ENCODE peak calls at places on chromosomes 2 and 18, in five cellular contexts. One of them, this sample, is unnamed.

GRCh38 chr2:69567157-69567908 is 76.2 kb downstream of the AAK1 start:
- DNase-seq in endothelial cell of umbilical vein: no peak
- DNase-seq in effector memory CD4-positive, alpha-beta T cell: no peak
- DNase-seq in CD8-positive, alpha-beta T cell: no peak
- DNase-seq in heart right ventricle: no peak
- DNase-seq in this sample: no peak

GRCh38 chr2:40373093-40373492 is 78.8 kb downstream of the SLC8A1 start:
- DNase-seq in endothelial cell of umbilical vein: no peak
- DNase-seq in CD8-positive, alpha-beta T cell: no peak
- DNase-seq in heart right ventricle: no peak
- DNase-seq in effector memory CD4-positive, alpha-beta T cell: no peak
- DNase-seq in this sample: no peak

GRCh38 chr2:228845162-228845910 is 425.8 kb downstream of the PID1 start:
- DNase-seq in endothelial cell of umbilical vein: no peak
- DNase-seq in CD8-positive, alpha-beta T cell: no peak
- DNase-seq in effector memory CD4-positive, alpha-beta T cell: no peak
- DNase-seq in heart right ventricle: no peak
- DNase-seq in this sample: no peak

GRCh38 chr2:136539355-136539754 is 226.0 kb upstream of the THSD7B start:
- DNase-seq in CD8-positive, alpha-beta T cell: no peak
- DNase-seq in effector memory CD4-positive, alpha-beta T cell: no peak
- DNase-seq in endothelial cell of umbilical vein: no peak
- DNase-seq in heart right ventricle: no peak
- DNase-seq in this sample: no peak

GRCh38 chr2:202171246-202171833 is 67.1 kb downstream of the SUMO1 start:
- DNase-seq in endothelial cell of umbilical vein: peak; percentile 21
- DNase-seq in effector memory CD4-positive, alpha-beta T cell: no peak
- DNase-seq in heart right ventricle: peak; percentile 18
- DNase-seq in CD8-positive, alpha-beta T cell: no peak
- DNase-seq in this sample: no peak

GRCh38 chr2:186129767-186130581 is 356.1 kb upstream of the ZC3H15 start:
- DNase-seq in CD8-positive, alpha-beta T cell: no peak
- DNase-seq in endothelial cell of umbilical vein: peak; percentile 90
- DNase-seq in heart right ventricle: no peak
- DNase-seq in effector memory CD4-positive, alpha-beta T cell: no peak
- DNase-seq in this sample: no peak

GRCh38 chr18:58464104-58464625 is 164.7 kb downstream of the ALPK2 start:
- DNase-seq in heart right ventricle: no peak
- DNase-seq in effector memory CD4-positive, alpha-beta T cell: no peak
- DNase-seq in CD8-positive, alpha-beta T cell: no peak
- DNase-seq in endothelial cell of umbilical vein: no peak
- DNase-seq in this sample: no peak

GRCh38 chr2:232139171-232139594 is 177.7 kb downstream of the DIS3L2 start:
- DNase-seq in CD8-positive, alpha-beta T cell: no peak
- DNase-seq in heart right ventricle: no peak
- DNase-seq in effector memory CD4-positive, alpha-beta T cell: no peak
- DNase-seq in endothelial cell of umbilical vein: no peak
- DNase-seq in this sample: no peak

GRCh38 chr2:238290079-238290478 is 1.7 kb upstream of the PER2 start:
- DNase-seq in CD8-positive, alpha-beta T cell: peak; percentile 25
- DNase-seq in endothelial cell of umbilical vein: peak; percentile 12
- DNase-seq in effector memory CD4-positive, alpha-beta T cell: no peak
- DNase-seq in heart right ventricle: peak; percentile 32
- DNase-seq in this sample: peak; percentile 93

GRCh38 chr2:2166844-2167243 is 164.2 kb downstream of the MYT1L start:
- DNase-seq in endothelial cell of umbilical vein: no peak
- DNase-seq in heart right ventricle: no peak
- DNase-seq in effector memory CD4-positive, alpha-beta T cell: no peak
- DNase-seq in CD8-positive, alpha-beta T cell: no peak
- DNase-seq in this sample: no peak

GRCh38 chr2:226190479-226191252 is 609.0 kb downstream of the IRS1 start:
- DNase-seq in endothelial cell of umbilical vein: no peak
- DNase-seq in CD8-positive, alpha-beta T cell: no peak
- DNase-seq in heart right ventricle: no peak
- DNase-seq in effector memory CD4-positive, alpha-beta T cell: no peak
- DNase-seq in this sample: no peak

GRCh38 chr2:1499033-1499795 is 86.0 kb downstream of the TPO start:
- DNase-seq in heart right ventricle: no peak
- DNase-seq in CD8-positive, alpha-beta T cell: no peak
- DNase-seq in effector memory CD4-positive, alpha-beta T cell: no peak
- DNase-seq in endothelial cell of umbilical vein: no peak
- DNase-seq in this sample: no peak

GRCh38 chr2:176156959-176157498 is at the start of gene HOXD3:
- DNase-seq in endothelial cell of umbilical vein: peak; percentile 25
- DNase-seq in effector memory CD4-positive, alpha-beta T cell: no peak
- DNase-seq in heart right ventricle: no peak
- DNase-seq in CD8-positive, alpha-beta T cell: no peak
- DNase-seq in this sample: no peak

GRCh38 chr2:15927546-15928218 is 12.7 kb upstream of the MYCN start:
- DNase-seq in endothelial cell of umbilical vein: no peak
- DNase-seq in CD8-positive, alpha-beta T cell: no peak
- DNase-seq in effector memory CD4-positive, alpha-beta T cell: no peak
- DNase-seq in heart right ventricle: no peak
- DNase-seq in this sample: no peak

GRCh38 chr18:75170916-75171315 is 38.0 kb downstream of the PTGR3 start:
- DNase-seq in heart right ventricle: no peak
- DNase-seq in effector memory CD4-positive, alpha-beta T cell: no peak
- DNase-seq in CD8-positive, alpha-beta T cell: no peak
- DNase-seq in endothelial cell of umbilical vein: no peak
- DNase-seq in this sample: no peak

GRCh38 chr18:9701604-9702324 is 6.3 kb upstream of the RAB31 start:
- DNase-seq in endothelial cell of umbilical vein: no peak
- DNase-seq in CD8-positive, alpha-beta T cell: no peak
- DNase-seq in heart right ventricle: no peak
- DNase-seq in effector memory CD4-positive, alpha-beta T cell: no peak
- DNase-seq in this sample: no peak

GRCh38 chr2:219638948-219639341 is 11.5 kb downstream of the SLC4A3 start:
- DNase-seq in endothelial cell of umbilical vein: no peak
- DNase-seq in heart right ventricle: no peak
- DNase-seq in CD8-positive, alpha-beta T cell: no peak
- DNase-seq in effector memory CD4-positive, alpha-beta T cell: no peak
- DNase-seq in this sample: no peak

GRCh38 chr2:121254748-121255147 is 30.3 kb downstream of the TFCP2L1 start:
- DNase-seq in CD8-positive, alpha-beta T cell: no peak
- DNase-seq in effector memory CD4-positive, alpha-beta T cell: no peak
- DNase-seq in heart right ventricle: no peak
- DNase-seq in endothelial cell of umbilical vein: no peak
- DNase-seq in this sample: no peak

GRCh38 chr2:206343816-206344215 is 69.4 kb downstream of the ZDBF2 start:
- DNase-seq in endothelial cell of umbilical vein: no peak
- DNase-seq in heart right ventricle: no peak
- DNase-seq in effector memory CD4-positive, alpha-beta T cell: no peak
- DNase-seq in CD8-positive, alpha-beta T cell: no peak
- DNase-seq in this sample: no peak

GRCh38 chr2:73952499-73953446 is 26.1 kb downstream of the DGUOK start:
- DNase-seq in effector memory CD4-positive, alpha-beta T cell: no peak
- DNase-seq in CD8-positive, alpha-beta T cell: no peak
- DNase-seq in heart right ventricle: no peak
- DNase-seq in endothelial cell of umbilical vein: peak; percentile 26
- DNase-seq in this sample: no peak

GRCh38 chr2:131104487-131105155 is 515 bp upstream of the PLEKHB2 start:
- DNase-seq in endothelial cell of umbilical vein: peak; percentile 50
- DNase-seq in CD8-positive, alpha-beta T cell: peak; percentile 25
- DNase-seq in heart right ventricle: no peak
- DNase-seq in effector memory CD4-positive, alpha-beta T cell: peak; percentile 43
- DNase-seq in this sample: peak; percentile 89

GRCh38 chr2:136248242-136248641 is 130.3 kb upstream of the CXCR4 start:
- DNase-seq in effector memory CD4-positive, alpha-beta T cell: no peak
- DNase-seq in CD8-positive, alpha-beta T cell: no peak
- DNase-seq in heart right ventricle: no peak
- DNase-seq in endothelial cell of umbilical vein: peak; percentile 35
- DNase-seq in this sample: no peak

GRCh38 chr2:239531456-239532304 is 130.9 kb upstream of the HDAC4 start:
- DNase-seq in CD8-positive, alpha-beta T cell: no peak
- DNase-seq in effector memory CD4-positive, alpha-beta T cell: no peak
- DNase-seq in endothelial cell of umbilical vein: no peak
- DNase-seq in heart right ventricle: no peak
- DNase-seq in this sample: no peak

GRCh38 chr2:166000401-166000800 is 46.8 kb upstream of the TTC21B start:
- DNase-seq in effector memory CD4-positive, alpha-beta T cell: no peak
- DNase-seq in heart right ventricle: no peak
- DNase-seq in endothelial cell of umbilical vein: no peak
- DNase-seq in CD8-positive, alpha-beta T cell: no peak
- DNase-seq in this sample: no peak

GRCh38 chr2:232873292-232873908 is 3.3 kb downstream of the SNORC start:
- DNase-seq in effector memory CD4-positive, alpha-beta T cell: no peak
- DNase-seq in endothelial cell of umbilical vein: no peak
- DNase-seq in CD8-positive, alpha-beta T cell: no peak
- DNase-seq in heart right ventricle: no peak
- DNase-seq in this sample: no peak

GRCh38 chr18:63606526-63606925 is 19.4 kb downstream of the SERPINB13 start:
- DNase-seq in heart right ventricle: no peak
- DNase-seq in effector memory CD4-positive, alpha-beta T cell: no peak
- DNase-seq in endothelial cell of umbilical vein: no peak
- DNase-seq in CD8-positive, alpha-beta T cell: no peak
- DNase-seq in this sample: no peak

GRCh38 chr2:149877913-149878312 is 290.3 kb upstream of the MMADHC start:
- DNase-seq in endothelial cell of umbilical vein: peak; percentile 69
- DNase-seq in effector memory CD4-positive, alpha-beta T cell: no peak
- DNase-seq in CD8-positive, alpha-beta T cell: no peak
- DNase-seq in heart right ventricle: no peak
- DNase-seq in this sample: no peak

GRCh38 chr2:121021685-121022084 is 263.3 kb downstream of the TFCP2L1 start:
- DNase-seq in CD8-positive, alpha-beta T cell: no peak
- DNase-seq in effector memory CD4-positive, alpha-beta T cell: no peak
- DNase-seq in endothelial cell of umbilical vein: no peak
- DNase-seq in heart right ventricle: no peak
- DNase-seq in this sample: no peak

GRCh38 chr2:224909885-224910517 is 132.3 kb downstream of the DOCK10 start:
- DNase-seq in endothelial cell of umbilical vein: peak; percentile 49
- DNase-seq in CD8-positive, alpha-beta T cell: no peak
- DNase-seq in heart right ventricle: peak; percentile 40
- DNase-seq in effector memory CD4-positive, alpha-beta T cell: peak; percentile 6
- DNase-seq in this sample: no peak

DNA sequence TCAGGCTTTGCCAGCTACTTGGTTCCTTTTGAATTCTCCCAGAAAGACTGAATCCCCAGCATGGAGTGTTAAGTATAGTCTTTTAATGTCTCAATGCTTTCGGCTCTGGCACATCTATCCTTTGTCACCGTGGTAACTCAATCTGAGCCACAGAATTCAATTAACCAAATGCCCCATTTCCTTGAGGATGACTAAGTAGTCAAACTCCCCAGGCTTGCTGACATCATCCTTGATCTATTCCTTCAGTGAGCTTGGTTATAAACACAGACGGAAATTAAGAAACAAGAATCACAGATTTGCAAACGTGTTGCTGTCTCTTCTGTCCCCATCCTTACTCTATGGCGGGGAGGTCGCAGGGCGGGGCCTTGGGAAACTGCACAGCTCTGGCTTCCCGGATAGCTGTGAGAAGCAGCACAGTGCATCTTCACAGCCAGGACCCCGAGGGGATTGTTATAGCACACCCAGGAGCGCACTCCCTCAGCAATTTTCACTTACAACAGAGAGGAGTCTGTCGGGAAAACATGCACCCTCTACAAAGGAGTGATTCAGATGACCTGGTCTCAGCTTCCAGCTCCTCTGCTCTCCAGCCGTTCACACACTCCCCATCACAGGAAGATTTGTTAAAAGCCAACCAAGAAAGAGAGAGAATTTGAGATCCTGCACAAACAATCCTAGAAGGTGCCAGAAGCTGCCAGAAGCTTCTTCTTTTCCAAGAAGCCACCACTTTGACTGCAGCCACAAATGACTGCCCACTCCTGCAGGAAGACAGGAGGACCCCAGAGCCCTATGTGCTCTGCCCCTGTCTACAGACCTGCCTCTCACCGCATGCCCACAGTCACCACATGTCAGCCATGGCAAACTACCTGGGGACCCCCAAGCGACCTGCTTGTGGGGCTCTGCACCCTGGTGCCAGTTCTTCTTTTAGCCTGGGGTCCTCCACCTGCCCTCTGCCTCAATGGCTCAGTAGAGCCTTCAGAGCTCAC is 44.9 kb upstream of the YWHAQ start:
- DNase-seq in effector memory CD4-positive, alpha-beta T cell: no peak
- DNase-seq in heart right ventricle: no peak
- DNase-seq in CD8-positive, alpha-beta T cell: no peak
- DNase-seq in endothelial cell of umbilical vein: peak; percentile 62
- DNase-seq in this sample: no peak
- H3K4me3 ChIP-seq in effector memory CD4-positive, alpha-beta T cell: no peak overlapping the region
- H3K4me3 ChIP-seq in heart right ventricle: no peak overlapping the region
- H3K4me3 ChIP-seq in CD8-positive, alpha-beta T cell: no peak overlapping the region
- H3K4me3 ChIP-seq in endothelial cell of umbilical vein: no peak overlapping the region
- H3K4me3 ChIP-seq in this sample: no peak overlapping the region

DNA sequence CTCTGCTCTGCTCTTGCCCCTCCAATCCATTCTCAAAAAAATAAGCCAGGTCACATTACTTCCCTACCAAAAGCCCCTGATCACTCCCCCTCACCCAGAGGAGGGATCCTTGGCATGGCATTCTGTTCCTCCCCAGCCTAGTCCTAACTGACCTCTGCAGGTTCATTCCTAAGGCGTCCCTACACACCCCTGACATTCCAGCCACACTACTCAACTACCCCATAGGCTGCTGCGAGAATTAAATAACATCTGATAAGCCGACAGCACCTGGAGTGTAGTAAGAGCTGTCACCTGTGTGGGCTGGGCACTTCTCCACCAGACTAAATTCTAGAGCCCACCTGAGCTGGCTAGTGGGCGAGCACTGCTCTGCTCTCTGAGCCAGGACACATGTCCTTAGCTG is 44.7 kb upstream of the SLC1A4 start:
- DNase-seq in effector memory CD4-positive, alpha-beta T cell: no peak
- DNase-seq in heart right ventricle: no peak
- DNase-seq in CD8-positive, alpha-beta T cell: no peak
- DNase-seq in endothelial cell of umbilical vein: no peak
- DNase-seq in this sample: no peak
- H3K27ac ChIP-seq in effector memory CD4-positive, alpha-beta T cell: no peak overlapping the region
- H3K27ac ChIP-seq in heart right ventricle: no peak overlapping the region
- H3K27ac ChIP-seq in CD8-positive, alpha-beta T cell: no peak overlapping the region
- H3K27ac ChIP-seq in endothelial cell of umbilical vein: no peak overlapping the region
- H3K27ac ChIP-seq in this sample: no peak overlapping the region

GRCh38 chr2:26503238-26503880 is 25.4 kb upstream of the OTOF start:
- DNase-seq in CD8-positive, alpha-beta T cell: peak; percentile 68
- DNase-seq in endothelial cell of umbilical vein: peak; percentile 71
- DNase-seq in effector memory CD4-positive, alpha-beta T cell: peak; percentile 42
- DNase-seq in heart right ventricle: peak; percentile 76
- DNase-seq in this sample: peak; percentile 78
- H3K4me3 ChIP-seq in CD8-positive, alpha-beta T cell: peak overlapping the region; percentile 81
- H3K4me3 ChIP-seq in endothelial cell of umbilical vein: peak overlapping the region; percentile 23
- H3K4me3 ChIP-seq in effector memory CD4-positive, alpha-beta T cell: peak overlapping the region; percentile 85
- H3K4me3 ChIP-seq in heart right ventricle: peak overlapping the region; percentile 45
- H3K4me3 ChIP-seq in this sample: peak overlapping the region; percentile 41

DNA sequence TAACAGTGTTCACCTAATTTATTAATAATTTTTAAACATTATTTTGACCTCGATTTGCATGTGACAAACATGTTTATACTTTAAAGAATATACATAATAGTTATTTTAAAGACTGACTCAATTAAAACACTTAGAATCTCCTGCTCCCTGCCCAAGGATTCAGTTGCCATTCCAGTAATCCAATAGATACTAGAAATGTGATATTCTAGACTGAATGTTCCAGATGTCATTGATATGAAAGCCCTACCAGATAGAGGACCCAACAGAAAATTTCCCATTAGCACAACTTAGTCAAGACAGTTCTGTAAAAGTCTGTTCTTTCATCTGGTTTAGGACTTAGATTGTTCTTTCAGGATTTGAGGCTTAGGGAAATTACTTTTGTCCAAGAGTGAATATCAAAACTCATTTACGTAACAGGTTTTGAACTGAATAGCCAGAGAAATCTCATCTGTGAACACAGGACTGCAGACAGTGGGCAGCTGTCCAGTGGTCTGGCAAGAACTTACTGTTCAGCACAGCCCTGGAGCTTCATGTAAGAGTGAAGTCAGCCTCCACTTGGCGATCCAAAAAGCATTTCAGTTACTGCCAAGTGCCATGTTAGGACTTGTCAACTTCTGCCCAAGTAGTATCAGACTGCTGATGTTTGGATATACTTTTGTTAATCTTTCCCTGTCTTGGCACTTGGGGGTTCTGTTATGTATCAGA is 77.5 kb downstream of the OSBPL6 start:
- DNase-seq in CD8-positive, alpha-beta T cell: no peak
- DNase-seq in heart right ventricle: peak; percentile 74
- DNase-seq in effector memory CD4-positive, alpha-beta T cell: no peak
- DNase-seq in endothelial cell of umbilical vein: no peak
- DNase-seq in this sample: no peak
- H3K27ac ChIP-seq in CD8-positive, alpha-beta T cell: no peak overlapping the region
- H3K27ac ChIP-seq in heart right ventricle: peak overlapping the region; percentile 74
- H3K27ac ChIP-seq in effector memory CD4-positive, alpha-beta T cell: no peak overlapping the region
- H3K27ac ChIP-seq in endothelial cell of umbilical vein: no peak overlapping the region
- H3K27ac ChIP-seq in this sample: no peak overlapping the region

This sample was measured in small intestine.